ENCODE peak calls at places on chromosomes 5 and 9, in seven cellular contexts. O is mammary epithelial cell, Z is neural progenitor cell, Y is fibroblast of lung, J is endothelial cell of umbilical vein, X is PC-9, P is hepatocyte. I is an unnamed sample.

GRCh38 chr9:87684627-87685204 is 41.2 kb upstream of the CTSL start:
- DNase-seq in J (peak; percentile 30), P (peak; percentile 71), Z (peak; percentile 61), Y (peak; percentile 17), O (peak; percentile 46), X (peak; percentile 64), I (no peak)

GRCh38 chr5:96995419-96995818 is 59.5 kb downstream of the LNPEP start:
- DNase-seq in Z (no peak), Y (no peak), O (no peak), P (no peak), X (no peak), J (no peak), I (no peak)

GRCh38 chr5:22372826-22373660 is 480.1 kb downstream of the CDH12 start:
- DNase-seq in Y (no peak), X (no peak), Z (no peak), J (no peak), P (no peak), O (no peak), I (no peak)

GRCh38 chr5:80834710-80835109 is 125.5 kb upstream of the RASGRF2 start:
- DNase-seq in Z (no peak), X (no peak), Y (peak; percentile 17), O (peak; percentile 2), P (no peak), J (no peak), I (no peak)

GRCh38 chr9:92489209-92489608 is 6.9 kb upstream of the ASPN start:
- DNase-seq in X (no peak), O (no peak), Y (peak; percentile 80), P (no peak), J (no peak), Z (no peak), I (no peak)

GRCh38 chr5:122458278-122458872 is 146.3 kb downstream of the SNCAIP start:
- DNase-seq in Y (no peak), Z (peak; percentile 49), X (no peak), J (peak; percentile 9), O (no peak), P (peak; percentile 52), I (peak; percentile 31)

GRCh38 chr5:14445581-14446290 is 135.9 kb upstream of the OTULINL start:
- DNase-seq in J (peak; percentile 87), X (no peak), Z (peak; percentile 92), O (peak; percentile 31), P (no peak), Y (peak; percentile 82), I (no peak)

GRCh38 chr5:73327908-73328455 is 120.6 kb downstream of the FOXD1 start:
- DNase-seq in P (no peak), Y (peak; percentile 71), X (peak; percentile 29), J (no peak), Z (no peak), O (peak; percentile 55), I (no peak)

GRCh38 chr5:178314961-178315820 is 82.6 kb upstream of the PHYKPL start:
- DNase-seq in Y (no peak), Z (no peak), O (no peak), P (no peak), J (no peak), X (no peak), I (no peak)

GRCh38 chr9:120569556-120569955 is 10.4 kb downstream of the CDK5RAP2 start:
- DNase-seq in Y (no peak), P (no peak), J (no peak), O (no peak), Z (no peak), X (no peak), I (no peak)

GRCh38 chr5:178241259-178241658 is 8.7 kb upstream of the PHYKPL start:
- DNase-seq in O (no peak), Y (no peak), P (no peak), X (no peak), Z (no peak), J (peak; percentile 23), I (no peak)

GRCh38 chr9:82031538-82032280 is 43.1 kb downstream of the SPATA31D1 start:
- DNase-seq in X (peak; percentile 21), O (peak; percentile 79), Z (no peak), P (peak; percentile 82), J (no peak), Y (peak; percentile 87), I (no peak)

GRCh38 chr5:94407023-94407422 is 211.4 kb downstream of the KIAA0825 start:
- DNase-seq in J (no peak), Y (peak; percentile 20), X (no peak), Z (no peak), P (peak; percentile 7), O (peak; percentile 32), I (no peak)

GRCh38 chr9:14768561-14769234 is 46.2 kb upstream of the CER1 start:
- DNase-seq in O (peak; percentile 36), J (peak; percentile 77), Y (peak; percentile 32), P (peak; percentile 67), X (peak; percentile 2), Z (peak; percentile 72), I (peak; percentile 21)

GRCh38 chr9:136640176-136641086 is 22.3 kb upstream of the EGFL7 start:
- DNase-seq in Y (no peak), J (no peak), O (no peak), X (no peak), Z (no peak), P (no peak), I (no peak)

GRCh38 chr9:137970686-137971476 is 93.3 kb downstream of the CACNA1B start:
- DNase-seq in Z (no peak), P (peak; percentile 13), X (no peak), J (no peak), Y (no peak), O (no peak), I (no peak)

GRCh38 chr9:109191746-109192145 is 24.7 kb upstream of the FRRS1L start:
- DNase-seq in J (no peak), Y (no peak), O (no peak), X (no peak), P (no peak), Z (no peak), I (no peak)

GRCh38 chr5:147688965-147689364 is 93.6 kb downstream of the JAKMIP2 start:
- DNase-seq in Z (no peak), Y (peak; percentile 75), P (no peak), J (no peak), X (no peak), O (no peak), I (no peak)

GRCh38 chr5:142600092-142600491 is 85.8 kb downstream of the FGF1 start:
- DNase-seq in Z (no peak), P (no peak), Y (peak; percentile 12), J (no peak), O (no peak), X (no peak), I (no peak)

GRCh38 chr5:96017951-96018350 is 56.3 kb upstream of the ELL2 start:
- DNase-seq in P (peak; percentile 49), J (no peak), X (no peak), Z (peak; percentile 11), O (no peak), Y (peak; percentile 87), I (no peak)

GRCh38 chr5:56589486-56589870 is 225.9 kb upstream of the MAP3K1 start:
- DNase-seq in O (no peak), P (no peak), X (no peak), Y (no peak), J (no peak), Z (no peak), I (no peak)

GRCh38 chr5:109688647-109688998 is 1.1 kb upstream of the MAN2A1 start:
- DNase-seq in X (no peak), P (peak; percentile 74), J (no peak), O (no peak), Y (no peak), Z (peak; percentile 51), I (peak; percentile 74)

GRCh38 chr5:14776640-14777039 is 94.9 kb downstream of the ANKH start:
- DNase-seq in X (no peak), P (no peak), O (no peak), Z (no peak), J (no peak), Y (no peak), I (no peak)

GRCh38 chr5:16935271-16936149 is 578 bp downstream of the MYO10 start:
- DNase-seq in Y (peak; percentile 47), J (peak; percentile 73), O (peak; percentile 90), Z (no peak), X (peak; percentile 65), P (peak; percentile 72), I (no peak)

GRCh38 chr9:98117984-98118639 is 910 bp downstream of the TRIM14 start:
- DNase-seq in Z (peak; percentile 36), J (no peak), O (peak; percentile 34), P (peak; percentile 74), X (peak; percentile 19), Y (peak; percentile 5), I (no peak)

GRCh38 chr9:98120476-98120875 is 1.5 kb upstream of the TRIM14 start:
- DNase-seq in Y (no peak), O (no peak), X (no peak), P (peak; percentile 54), J (no peak), Z (no peak), I (no peak)

GRCh38 chr9:98124637-98125426 is 5.8 kb upstream of the TRIM14 start:
- DNase-seq in X (no peak), J (no peak), O (no peak), Y (no peak), P (no peak), Z (no peak), I (no peak)

GRCh38 chr9:98118640-98119601 is at the start of gene TRIM14:
- DNase-seq in P (peak; percentile 84), Y (peak; percentile 72), Z (peak; percentile 80), O (peak; percentile 64), J (peak; percentile 57), X (peak; percentile 69), I (peak; percentile 49)
- TF ChIP-seq CTCF in P (peak; percentile 32), Y (peak; percentile 12), Z (peak; percentile 22), O (no peak), J (no peak), X (peak; percentile 45), I (no peak)

GRCh38 chr9:117772960-117773359 is 68.8 kb downstream of the TLR4 start:
- DNase-seq in J (peak; percentile 11), X (no peak), Z (no peak), P (peak; percentile 56), Y (peak; percentile 58), O (peak; percentile 53), I (no peak)
- H3K4me2 ChIP-seq in J (no peak overlapping the region), X (peak overlapping the region; percentile 2), Z (no peak overlapping the region), P (no peak overlapping the region), Y (no peak overlapping the region), O (no peak overlapping the region), I (no peak overlapping the region)

GRCh38 chr9:107016383-107016782 is 153.4 kb downstream of the ZNF462 start:
- DNase-seq in X (no peak), Z (no peak), J (no peak), P (no peak), Y (no peak), O (peak; percentile 31), I (no peak)

GRCh38 chr9:107024193-107024592 is 161.2 kb downstream of the ZNF462 start:
- DNase-seq in Z (no peak), P (no peak), Y (peak; percentile 53), X (no peak), J (no peak), O (peak; percentile 16), I (peak; percentile 92)

GRCh38 chr9:107019216-107019615 is 156.2 kb downstream of the ZNF462 start:
- DNase-seq in Z (no peak), P (no peak), X (no peak), Y (peak; percentile 92), O (peak; percentile 61), J (no peak), I (no peak)

GRCh38 chr9:107020040-107020530 is 157.1 kb downstream of the ZNF462 start:
- DNase-seq in X (peak; percentile 14), Z (peak; percentile 79), J (no peak), P (peak; percentile 22), O (peak; percentile 87), Y (peak; percentile 98), I (peak; percentile 83)
- TF ChIP-seq CTCF in X (no peak), Z (no peak), J (no peak), P (no peak), O (no peak), Y (peak; percentile 14), I (no peak)

GRCh38 chr9:98121096-98121495 is 2.1 kb upstream of the TRIM14 start:
- DNase-seq in P (no peak), X (peak; percentile 45), J (peak; percentile 8), Y (no peak), Z (no peak), O (peak; percentile 37), I (no peak)
- H3K4me2 ChIP-seq in P (peak overlapping the region; percentile 27), X (no peak overlapping the region), J (no peak overlapping the region), Y (no peak overlapping the region), Z (no peak overlapping the region), O (no peak overlapping the region), I (no peak overlapping the region)